ENCODE peak calls at places on chromosomes 2 and 18, in four cellular contexts. Q, J, R and H are unnamed samples.

GRCh38 chr2:180571559-180571958 is 408.8 kb upstream of the UBE2E3 start:
- DNase-seq in R (no peak), Q (no peak), J (no peak), H (no peak)

GRCh38 chr2:79887747-79888374 is 375.0 kb downstream of the CTNNA2 start:
- DNase-seq in R (peak), Q (peak), J (no peak), H (no peak)

GRCh38 chr2:85852979-85853498 is 35.8 kb downstream of the ST3GAL5 start:
- DNase-seq in Q (no peak), R (no peak), J (no peak), H (no peak)

GRCh38 chr2:46010925-46011490 is 286.2 kb upstream of the EPAS1 start:
- DNase-seq in Q (peak), J (no peak), R (peak), H (no peak)

GRCh38 chr18:36212301-36212977 is 25.1 kb downstream of the MOCOS start:
- DNase-seq in J (no peak), Q (no peak), R (no peak), H (no peak)

GRCh38 chr2:219918929-219919328 is 291.5 kb downstream of the SLC4A3 start:
- DNase-seq in R (no peak), J (no peak), Q (no peak), H (no peak)

GRCh38 chr2:142586693-142587432 is 290.6 kb upstream of the KYNU start:
- DNase-seq in R (no peak), Q (no peak), J (no peak), H (no peak)

GRCh38 chr18:62030091-62030985 is 137.5 kb upstream of the RNF152 start:
- DNase-seq in R (no peak), J (no peak), Q (no peak), H (no peak)

GRCh38 chr2:16005819-16006536 is 65.6 kb downstream of the MYCN start:
- DNase-seq in R (peak), Q (no peak), J (no peak), H (peak)

GRCh38 chr2:119809329-119810038 is 49.8 kb downstream of the PTPN4 start:
- DNase-seq in J (peak), Q (no peak), R (no peak), H (no peak)

GRCh38 chr2:102235491-102235890 is 48.7 kb downstream of the IL1RL2 start:
- DNase-seq in J (no peak), R (no peak), Q (no peak), H (no peak)

GRCh38 chr2:64374686-64375085 is 79.3 kb upstream of the LGALSL start:
- DNase-seq in R (peak), Q (no peak), J (no peak), H (no peak)

GRCh38 chr18:48184118-48184517 is 225.1 kb downstream of the ZBTB7C start:
- DNase-seq in R (no peak), J (no peak), Q (no peak), H (no peak)

GRCh38 chr18:12408247-12408869 is 629 bp downstream of the PRELID3A start:
- DNase-seq in J (no peak), R (no peak), Q (no peak), H (no peak)
- H3K27ac ChIP-seq in J (peak), R (peak), Q (peak), H (peak)

GRCh38 chr2:88855620-88856408 is 164.3 kb downstream of the RPIA start:
- DNase-seq in R (no peak), J (no peak), Q (no peak), H (no peak)

GRCh38 chr2:88852753-88853402 is 161.4 kb downstream of the RPIA start:
- DNase-seq in J (no peak), Q (no peak), R (no peak), H (no peak)

GRCh38 chr2:88856409-88857135 is 165.1 kb downstream of the RPIA start:
- DNase-seq in Q (no peak), R (no peak), J (no peak), H (no peak)

GRCh38 chr2:88854528-88854927 is 163.1 kb downstream of the RPIA start:
- DNase-seq in Q (no peak), J (no peak), R (no peak), H (no peak)

DNA sequence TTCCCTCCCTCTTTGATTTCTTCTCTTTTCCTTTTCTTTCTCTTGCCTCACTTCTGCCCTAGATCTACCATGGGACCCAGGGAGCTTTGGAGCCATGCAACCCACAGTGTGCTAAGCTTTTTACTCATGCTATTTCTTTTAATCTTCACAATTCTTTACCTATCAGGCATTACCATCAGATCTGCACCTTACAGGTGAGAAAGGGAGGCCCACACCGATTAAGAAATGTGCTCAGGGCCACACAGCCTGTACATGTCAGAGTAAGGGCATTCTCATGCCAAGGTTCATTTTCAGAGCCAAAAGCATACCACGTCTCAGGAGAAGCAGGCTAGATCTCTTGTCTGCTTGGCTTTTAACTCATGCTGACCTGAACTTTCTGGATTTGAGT is 161.9 kb downstream of the RPIA start:
- DNase-seq in R (no peak), J (no peak), Q (no peak), H (no peak)
- H3K27ac ChIP-seq in R (no peak), J (no peak), Q (no peak), H (no peak)

GRCh38 chr2:1140389-1141003 is 189.8 kb downstream of the SNTG2 start:
- DNase-seq in J (no peak), Q (peak), R (peak), H (no peak)
- H3K27ac ChIP-seq in J (no peak), Q (no peak), R (no peak), H (no peak)

GRCh38 chr2:23549821-23550535 is 165.0 kb downstream of the KLHL29 start:
- DNase-seq in J (no peak), Q (no peak), R (no peak), H (no peak)
- H3K27ac ChIP-seq in J (peak), Q (no peak), R (no peak), H (no peak)